ENCODE peak calls at places on chromosomes 6 and 20, in five cellular contexts. S is EH, U is cardiac fibroblast, R is AG09309, F is naive B cell. Z is an unnamed sample.

GRCh38 chr20:59027746-59028320 is 4.3 kb downstream of the ATP5F1E start:
- DNase-seq in S (peak), U (peak), R (peak), F (no peak), Z (no peak)

GRCh38 chr6:29708432-29709177 is 14.6 kb upstream of the HLA-F start:
- DNase-seq in S (no peak), U (no peak), R (no peak), F (peak), Z (no peak)

GRCh38 chr20:33685328-33686007 is 717 bp downstream of the E2F1 start:
- DNase-seq in S (peak), U (no peak), R (no peak), F (peak), Z (peak)

GRCh38 chr20:63538204-63539091 is 1.3 kb upstream of the PTK6 start:
- DNase-seq in S (no peak), U (no peak), R (no peak), F (peak), Z (no peak)

GRCh38 chr6:132614554-132614953 is 9.5 kb downstream of the TAAR2 start:
- DNase-seq in S (no peak), U (no peak), R (no peak), F (peak), Z (no peak)

GRCh38 chr6:63685453-63686379 is 50.1 kb downstream of the PHF3 start:
- DNase-seq in S (no peak), U (no peak), R (no peak), F (peak), Z (no peak)

GRCh38 chr6:46381579-46381978 is 109.7 kb downstream of the RCAN2 start:
- DNase-seq in S (no peak), U (no peak), R (no peak), F (no peak), Z (no peak)

GRCh38 chr6:89357390-89357789 is 4.9 kb upstream of the UBE2J1 start:
- DNase-seq in S (no peak), U (no peak), R (no peak), F (peak), Z (no peak)

GRCh38 chr20:6012166-6012565 is 41.7 kb downstream of the LRRN4 start:
- DNase-seq in S (no peak), U (no peak), R (no peak), F (no peak), Z (no peak)

GRCh38 chr6:133184798-133185380 is 56.3 kb upstream of the EYA4 start:
- DNase-seq in S (peak), U (peak), R (no peak), F (no peak), Z (no peak)

GRCh38 chr20:8074931-8075330 is 55.4 kb upstream of the TMX4 start:
- DNase-seq in S (no peak), U (peak), R (no peak), F (no peak), Z (no peak)

GRCh38 chr20:8389381-8390368 is 257.6 kb downstream of the PLCB1 start:
- DNase-seq in S (peak), U (peak), R (no peak), F (peak), Z (peak)

GRCh38 chr6:36357872-36358234 is 21.2 kb upstream of the BNIP5 start:
- DNase-seq in S (no peak), U (no peak), R (no peak), F (no peak), Z (no peak)

GRCh38 chr6:94049001-94049400 is 629.6 kb upstream of the EPHA7 start:
- DNase-seq in S (no peak), U (no peak), R (no peak), F (no peak), Z (no peak)

GRCh38 chr6:12024715-12025434 is 12.8 kb downstream of the HIVEP1 start:
- DNase-seq in S (peak), U (peak), R (no peak), F (no peak), Z (no peak)

GRCh38 chr6:143677891-143678737 is at the start of gene PHACTR2:
- DNase-seq in S (peak), U (peak), R (peak), F (peak), Z (peak)

GRCh38 chr6:51855310-51856082 is 231.9 kb downstream of the PKHD1 start:
- DNase-seq in S (peak), U (peak), R (peak), F (peak), Z (peak)

GRCh38 chr6:166488081-166488685 is 98.3 kb downstream of the RAMACL start:
- DNase-seq in S (peak), U (peak), R (no peak), F (peak), Z (no peak)

GRCh38 chr20:19701449-19701848 is 56.6 kb upstream of the RIN2 start:
- DNase-seq in S (no peak), U (no peak), R (no peak), F (peak), Z (no peak)

GRCh38 chr6:165231581-165232276 is 77.7 kb downstream of the C6orf118 start:
- DNase-seq in S (no peak), U (peak), R (peak), F (no peak), Z (peak)

GRCh38 chr20:2132461-2132901 is 30.9 kb downstream of the STK35 start:
- DNase-seq in S (no peak), U (no peak), R (no peak), F (no peak), Z (no peak)

GRCh38 chr20:51062065-51062464 is 39.2 kb upstream of the KCNG1 start:
- DNase-seq in S (no peak), U (no peak), R (no peak), F (no peak), Z (no peak)

GRCh38 chr20:11277170-11277569 is 603.4 kb upstream of the JAG1 start:
- DNase-seq in S (no peak), U (no peak), R (no peak), F (no peak), Z (no peak)

GRCh38 chr6:149499066-149499465 is 14.3 kb upstream of the ZC3H12D start:
- DNase-seq in S (peak), U (peak), R (no peak), F (no peak), Z (no peak)

GRCh38 chr20:50794181-50794845 is 548 bp upstream of the BCAS4 start:
- DNase-seq in S (no peak), U (no peak), R (no peak), F (no peak), Z (no peak)

GRCh38 chr6:39669943-39670342 is 55.3 kb downstream of the KIF6 start:
- DNase-seq in S (no peak), U (no peak), R (no peak), F (no peak), Z (no peak)

GRCh38 chr6:71444222-71444621 is 155.6 kb downstream of the OGFRL1 start:
- DNase-seq in S (peak), U (peak), R (no peak), F (no peak), Z (no peak)

GRCh38 chr6:128538763-128539162 is 18.4 kb upstream of the PTPRK start:
- DNase-seq in S (peak), U (no peak), R (no peak), F (no peak), Z (no peak)

GRCh38 chr20:53926428-53927028 is 143.9 kb downstream of the BCAS1 start:
- DNase-seq in S (peak), U (peak), R (peak), F (peak), Z (no peak)

GRCh38 chr6:150336299-150336698 is 32.5 kb upstream of the IYD start:
- DNase-seq in S (peak), U (peak), R (no peak), F (no peak), Z (no peak)

GRCh38 chr6:6596529-6596928 is 8.0 kb downstream of the LY86 start:
- DNase-seq in S (no peak), U (no peak), R (no peak), F (peak), Z (no peak)

Z was measured in D341Med.